ENCODE peak calls at places on chromosome 19, in seven cellular contexts. One of them, this sample, is unnamed.

GRCh38 chr19:30691767-30692516 is 319.8 kb downstream of the ZNF536 start:
- DNase-seq in foreskin keratinocyte: no peak
- DNase-seq in CD8-positive, alpha-beta memory T cell: no peak
- DNase-seq in HS-5: no peak
- DNase-seq in NCI-H1092: no peak
- DNase-seq in H9: no peak
- DNase-seq in stimulated activated naive B cell treated with anti-CD40 and anti-IgM and Interleukin-4, amounts not matched to agents 10 μg/mL and 1 μg/mL and 100 μg/mL, for 72 hours: no peak
- DNase-seq in this sample: no peak

GRCh38 chr19:34259367-34259865 is 5.1 kb downstream of the GARRE1 start:
- DNase-seq in foreskin keratinocyte: no peak
- DNase-seq in CD8-positive, alpha-beta memory T cell: no peak
- DNase-seq in HS-5: no peak
- DNase-seq in NCI-H1092: no peak
- DNase-seq in H9: no peak
- DNase-seq in stimulated activated naive B cell treated with anti-CD40 and anti-IgM and Interleukin-4, amounts not matched to agents 10 μg/mL and 1 μg/mL and 100 μg/mL, for 72 hours: no peak
- DNase-seq in this sample: no peak

GRCh38 chr19:37874784-37875183 is 31.6 kb downstream of the WDR87 start:
- DNase-seq in foreskin keratinocyte: no peak
- DNase-seq in CD8-positive, alpha-beta memory T cell: no peak
- DNase-seq in HS-5: no peak
- DNase-seq in NCI-H1092: no peak
- DNase-seq in H9: no peak
- DNase-seq in stimulated activated naive B cell treated with anti-CD40 and anti-IgM and Interleukin-4, amounts not matched to agents 10 μg/mL and 1 μg/mL and 100 μg/mL, for 72 hours: no peak
- DNase-seq in this sample: no peak

GRCh38 chr19:1274081-1274851 is 1.1 kb upstream of the FAM174C start:
- DNase-seq in foreskin keratinocyte: no peak
- DNase-seq in CD8-positive, alpha-beta memory T cell: no peak
- DNase-seq in HS-5: no peak
- DNase-seq in NCI-H1092: no peak
- DNase-seq in H9: no peak
- DNase-seq in stimulated activated naive B cell treated with anti-CD40 and anti-IgM and Interleukin-4, amounts not matched to agents 10 μg/mL and 1 μg/mL and 100 μg/mL, for 72 hours: no peak
- DNase-seq in this sample: no peak

GRCh38 chr19:5445667-5446066 is 9.6 kb upstream of the ZNRF4 start:
- DNase-seq in foreskin keratinocyte: peak; percentile 14
- DNase-seq in CD8-positive, alpha-beta memory T cell: no peak
- DNase-seq in HS-5: no peak
- DNase-seq in NCI-H1092: no peak
- DNase-seq in H9: no peak
- DNase-seq in stimulated activated naive B cell treated with anti-CD40 and anti-IgM and Interleukin-4, amounts not matched to agents 10 μg/mL and 1 μg/mL and 100 μg/mL, for 72 hours: no peak
- DNase-seq in this sample: no peak

GRCh38 chr19:47445937-47446402 is 25.7 kb downstream of the SLC8A2 start:
- DNase-seq in foreskin keratinocyte: no peak
- DNase-seq in CD8-positive, alpha-beta memory T cell: peak; percentile 79
- DNase-seq in HS-5: no peak
- DNase-seq in NCI-H1092: no peak
- DNase-seq in H9: peak; percentile 75
- DNase-seq in stimulated activated naive B cell treated with anti-CD40 and anti-IgM and Interleukin-4, amounts not matched to agents 10 μg/mL and 1 μg/mL and 100 μg/mL, for 72 hours: peak; percentile 24
- DNase-seq in this sample: peak; percentile 44

GRCh38 chr19:19181614-19182013 is 10.3 kb downstream of the BORCS8 start:
- DNase-seq in foreskin keratinocyte: no peak
- DNase-seq in CD8-positive, alpha-beta memory T cell: no peak
- DNase-seq in HS-5: no peak
- DNase-seq in NCI-H1092: no peak
- DNase-seq in H9: no peak
- DNase-seq in stimulated activated naive B cell treated with anti-CD40 and anti-IgM and Interleukin-4, amounts not matched to agents 10 μg/mL and 1 μg/mL and 100 μg/mL, for 72 hours: no peak
- DNase-seq in this sample: no peak

GRCh38 chr19:50705422-50706019 is 14.1 kb downstream of the SHANK1 start:
- DNase-seq in foreskin keratinocyte: peak; percentile 21
- DNase-seq in CD8-positive, alpha-beta memory T cell: no peak
- DNase-seq in HS-5: peak; percentile 84
- DNase-seq in NCI-H1092: no peak
- DNase-seq in H9: peak; percentile 67
- DNase-seq in stimulated activated naive B cell treated with anti-CD40 and anti-IgM and Interleukin-4, amounts not matched to agents 10 μg/mL and 1 μg/mL and 100 μg/mL, for 72 hours: peak; percentile 61
- DNase-seq in this sample: peak; percentile 73